ENCODE peak calls at places on chromosomes 12 and 14, in six cellular contexts. One of them, this sample, is unnamed.
A peak's percentile ranks its signal among the peaks of the same experiment; 100 is the strongest.

GRCh38 chr12:25384038-25384953 is 133.6 kb upstream of the KRAS start:
- DNase-seq in stimulated activated CD4-positive, alpha-beta T cell treated with anti-CD3 and anti-CD28 coated beads, Interleukin-1b, Interleukin-23, amount 100 ng/mL, for 1 hour: no peak
- DNase-seq in activated naive CD8-positive, alpha-beta T cell treated with anti-CD3 and anti-CD28 coated beads for 36 hours: no peak
- DNase-seq in right lobe of liver: no peak
- DNase-seq in stimulated activated CD8-positive, alpha-beta memory T cell treated with anti-CD3 and anti-CD28 coated beads, Interleukin-7, amount 100 ng/mL, for 1 hour: no peak
- DNase-seq in endothelial cell: no peak
- DNase-seq in this sample: no peak

GRCh38 chr12:98058838-98059237 is 456.6 kb upstream of the TMPO start:
- DNase-seq in stimulated activated CD4-positive, alpha-beta T cell treated with anti-CD3 and anti-CD28 coated beads, Interleukin-1b, Interleukin-23, amount 100 ng/mL, for 1 hour: no peak
- DNase-seq in activated naive CD8-positive, alpha-beta T cell treated with anti-CD3 and anti-CD28 coated beads for 36 hours: no peak
- DNase-seq in right lobe of liver: no peak
- DNase-seq in stimulated activated CD8-positive, alpha-beta memory T cell treated with anti-CD3 and anti-CD28 coated beads, Interleukin-7, amount 100 ng/mL, for 1 hour: no peak
- DNase-seq in endothelial cell: no peak
- DNase-seq in this sample: no peak

GRCh38 chr14:92005019-92005418 is 34.8 kb downstream of the TRIP11 start:
- DNase-seq in stimulated activated CD4-positive, alpha-beta T cell treated with anti-CD3 and anti-CD28 coated beads, Interleukin-1b, Interleukin-23, amount 100 ng/mL, for 1 hour: no peak
- DNase-seq in activated naive CD8-positive, alpha-beta T cell treated with anti-CD3 and anti-CD28 coated beads for 36 hours: no peak
- DNase-seq in right lobe of liver: no peak
- DNase-seq in stimulated activated CD8-positive, alpha-beta memory T cell treated with anti-CD3 and anti-CD28 coated beads, Interleukin-7, amount 100 ng/mL, for 1 hour: no peak
- DNase-seq in endothelial cell: no peak
- DNase-seq in this sample: no peak

GRCh38 chr12:51869931-51870330 is 18.0 kb upstream of the ANKRD33 start:
- DNase-seq in stimulated activated CD4-positive, alpha-beta T cell treated with anti-CD3 and anti-CD28 coated beads, Interleukin-1b, Interleukin-23, amount 100 ng/mL, for 1 hour: no peak
- DNase-seq in activated naive CD8-positive, alpha-beta T cell treated with anti-CD3 and anti-CD28 coated beads for 36 hours: no peak
- DNase-seq in right lobe of liver: peak; percentile 14
- DNase-seq in stimulated activated CD8-positive, alpha-beta memory T cell treated with anti-CD3 and anti-CD28 coated beads, Interleukin-7, amount 100 ng/mL, for 1 hour: no peak
- DNase-seq in endothelial cell: no peak
- DNase-seq in this sample: no peak

GRCh38 chr12:79053394-79053793 is 188.8 kb downstream of the SYT1 start:
- DNase-seq in stimulated activated CD4-positive, alpha-beta T cell treated with anti-CD3 and anti-CD28 coated beads, Interleukin-1b, Interleukin-23, amount 100 ng/mL, for 1 hour: no peak
- DNase-seq in activated naive CD8-positive, alpha-beta T cell treated with anti-CD3 and anti-CD28 coated beads for 36 hours: no peak
- DNase-seq in right lobe of liver: no peak
- DNase-seq in stimulated activated CD8-positive, alpha-beta memory T cell treated with anti-CD3 and anti-CD28 coated beads, Interleukin-7, amount 100 ng/mL, for 1 hour: no peak
- DNase-seq in endothelial cell: no peak
- DNase-seq in this sample: no peak

GRCh38 chr14:52272375-52272774 is 4.9 kb downstream of the PTGDR start:
- DNase-seq in stimulated activated CD4-positive, alpha-beta T cell treated with anti-CD3 and anti-CD28 coated beads, Interleukin-1b, Interleukin-23, amount 100 ng/mL, for 1 hour: no peak
- DNase-seq in activated naive CD8-positive, alpha-beta T cell treated with anti-CD3 and anti-CD28 coated beads for 36 hours: no peak
- DNase-seq in right lobe of liver: no peak
- DNase-seq in stimulated activated CD8-positive, alpha-beta memory T cell treated with anti-CD3 and anti-CD28 coated beads, Interleukin-7, amount 100 ng/mL, for 1 hour: no peak
- DNase-seq in endothelial cell: peak; percentile 53
- DNase-seq in this sample: no peak

GRCh38 chr12:89401433-89402086 is 49.3 kb upstream of the DUSP6 start:
- DNase-seq in stimulated activated CD4-positive, alpha-beta T cell treated with anti-CD3 and anti-CD28 coated beads, Interleukin-1b, Interleukin-23, amount 100 ng/mL, for 1 hour: no peak
- DNase-seq in activated naive CD8-positive, alpha-beta T cell treated with anti-CD3 and anti-CD28 coated beads for 36 hours: no peak
- DNase-seq in right lobe of liver: no peak
- DNase-seq in stimulated activated CD8-positive, alpha-beta memory T cell treated with anti-CD3 and anti-CD28 coated beads, Interleukin-7, amount 100 ng/mL, for 1 hour: no peak
- DNase-seq in endothelial cell: no peak
- DNase-seq in this sample: no peak

GRCh38 chr12:43797561-43798217 is 8.4 kb downstream of the TWF1 start:
- DNase-seq in stimulated activated CD4-positive, alpha-beta T cell treated with anti-CD3 and anti-CD28 coated beads, Interleukin-1b, Interleukin-23, amount 100 ng/mL, for 1 hour: no peak
- DNase-seq in activated naive CD8-positive, alpha-beta T cell treated with anti-CD3 and anti-CD28 coated beads for 36 hours: no peak
- DNase-seq in right lobe of liver: no peak
- DNase-seq in stimulated activated CD8-positive, alpha-beta memory T cell treated with anti-CD3 and anti-CD28 coated beads, Interleukin-7, amount 100 ng/mL, for 1 hour: no peak
- DNase-seq in endothelial cell: no peak
- DNase-seq in this sample: no peak

GRCh38 chr12:125128806-125129571 is 63.8 kb downstream of the AACS start:
- DNase-seq in stimulated activated CD4-positive, alpha-beta T cell treated with anti-CD3 and anti-CD28 coated beads, Interleukin-1b, Interleukin-23, amount 100 ng/mL, for 1 hour: no peak
- DNase-seq in activated naive CD8-positive, alpha-beta T cell treated with anti-CD3 and anti-CD28 coated beads for 36 hours: no peak
- DNase-seq in right lobe of liver: no peak
- DNase-seq in stimulated activated CD8-positive, alpha-beta memory T cell treated with anti-CD3 and anti-CD28 coated beads, Interleukin-7, amount 100 ng/mL, for 1 hour: no peak
- DNase-seq in endothelial cell: no peak
- DNase-seq in this sample: no peak

GRCh38 chr12:108322998-108323397 is 16.1 kb downstream of the CMKLR1 start:
- DNase-seq in stimulated activated CD4-positive, alpha-beta T cell treated with anti-CD3 and anti-CD28 coated beads, Interleukin-1b, Interleukin-23, amount 100 ng/mL, for 1 hour: no peak
- DNase-seq in activated naive CD8-positive, alpha-beta T cell treated with anti-CD3 and anti-CD28 coated beads for 36 hours: no peak
- DNase-seq in right lobe of liver: no peak
- DNase-seq in stimulated activated CD8-positive, alpha-beta memory T cell treated with anti-CD3 and anti-CD28 coated beads, Interleukin-7, amount 100 ng/mL, for 1 hour: no peak
- DNase-seq in endothelial cell: no peak
- DNase-seq in this sample: no peak

GRCh38 chr12:94145231-94145979 is 3.0 kb upstream of the PLXNC1 start:
- DNase-seq in stimulated activated CD4-positive, alpha-beta T cell treated with anti-CD3 and anti-CD28 coated beads, Interleukin-1b, Interleukin-23, amount 100 ng/mL, for 1 hour: no peak
- DNase-seq in activated naive CD8-positive, alpha-beta T cell treated with anti-CD3 and anti-CD28 coated beads for 36 hours: no peak
- DNase-seq in right lobe of liver: no peak
- DNase-seq in stimulated activated CD8-positive, alpha-beta memory T cell treated with anti-CD3 and anti-CD28 coated beads, Interleukin-7, amount 100 ng/mL, for 1 hour: no peak
- DNase-seq in endothelial cell: no peak
- DNase-seq in this sample: no peak

GRCh38 chr12:90023207-90023870 is 314.7 kb upstream of the ATP2B1 start:
- DNase-seq in stimulated activated CD4-positive, alpha-beta T cell treated with anti-CD3 and anti-CD28 coated beads, Interleukin-1b, Interleukin-23, amount 100 ng/mL, for 1 hour: no peak
- DNase-seq in activated naive CD8-positive, alpha-beta T cell treated with anti-CD3 and anti-CD28 coated beads for 36 hours: no peak
- DNase-seq in right lobe of liver: no peak
- DNase-seq in stimulated activated CD8-positive, alpha-beta memory T cell treated with anti-CD3 and anti-CD28 coated beads, Interleukin-7, amount 100 ng/mL, for 1 hour: no peak
- DNase-seq in endothelial cell: no peak
- DNase-seq in this sample: no peak

GRCh38 chr12:57657744-57658143 is 24.7 kb upstream of the B4GALNT1 start:
- DNase-seq in stimulated activated CD4-positive, alpha-beta T cell treated with anti-CD3 and anti-CD28 coated beads, Interleukin-1b, Interleukin-23, amount 100 ng/mL, for 1 hour: no peak
- DNase-seq in activated naive CD8-positive, alpha-beta T cell treated with anti-CD3 and anti-CD28 coated beads for 36 hours: no peak
- DNase-seq in right lobe of liver: no peak
- DNase-seq in stimulated activated CD8-positive, alpha-beta memory T cell treated with anti-CD3 and anti-CD28 coated beads, Interleukin-7, amount 100 ng/mL, for 1 hour: no peak
- DNase-seq in endothelial cell: no peak
- DNase-seq in this sample: peak; percentile 77

GRCh38 chr14:21248338-21248737 is 20.9 kb downstream of the HNRNPC start:
- DNase-seq in stimulated activated CD4-positive, alpha-beta T cell treated with anti-CD3 and anti-CD28 coated beads, Interleukin-1b, Interleukin-23, amount 100 ng/mL, for 1 hour: no peak
- DNase-seq in activated naive CD8-positive, alpha-beta T cell treated with anti-CD3 and anti-CD28 coated beads for 36 hours: no peak
- DNase-seq in right lobe of liver: no peak
- DNase-seq in stimulated activated CD8-positive, alpha-beta memory T cell treated with anti-CD3 and anti-CD28 coated beads, Interleukin-7, amount 100 ng/mL, for 1 hour: no peak
- DNase-seq in endothelial cell: no peak
- DNase-seq in this sample: no peak

GRCh38 chr12:49304161-49304560 is 9.2 kb downstream of the PRPH start:
- DNase-seq in stimulated activated CD4-positive, alpha-beta T cell treated with anti-CD3 and anti-CD28 coated beads, Interleukin-1b, Interleukin-23, amount 100 ng/mL, for 1 hour: no peak
- DNase-seq in activated naive CD8-positive, alpha-beta T cell treated with anti-CD3 and anti-CD28 coated beads for 36 hours: no peak
- DNase-seq in right lobe of liver: no peak
- DNase-seq in stimulated activated CD8-positive, alpha-beta memory T cell treated with anti-CD3 and anti-CD28 coated beads, Interleukin-7, amount 100 ng/mL, for 1 hour: no peak
- DNase-seq in endothelial cell: no peak
- DNase-seq in this sample: no peak

GRCh38 chr12:104684884-104685283 is 228.1 kb downstream of the CHST11 start:
- DNase-seq in stimulated activated CD4-positive, alpha-beta T cell treated with anti-CD3 and anti-CD28 coated beads, Interleukin-1b, Interleukin-23, amount 100 ng/mL, for 1 hour: no peak
- DNase-seq in activated naive CD8-positive, alpha-beta T cell treated with anti-CD3 and anti-CD28 coated beads for 36 hours: no peak
- DNase-seq in right lobe of liver: no peak
- DNase-seq in stimulated activated CD8-positive, alpha-beta memory T cell treated with anti-CD3 and anti-CD28 coated beads, Interleukin-7, amount 100 ng/mL, for 1 hour: no peak
- DNase-seq in endothelial cell: no peak
- DNase-seq in this sample: no peak

GRCh38 chr12:116046039-116046438 is 231.5 kb downstream of the MED13L start:
- DNase-seq in stimulated activated CD4-positive, alpha-beta T cell treated with anti-CD3 and anti-CD28 coated beads, Interleukin-1b, Interleukin-23, amount 100 ng/mL, for 1 hour: no peak
- DNase-seq in activated naive CD8-positive, alpha-beta T cell treated with anti-CD3 and anti-CD28 coated beads for 36 hours: no peak
- DNase-seq in right lobe of liver: no peak
- DNase-seq in stimulated activated CD8-positive, alpha-beta memory T cell treated with anti-CD3 and anti-CD28 coated beads, Interleukin-7, amount 100 ng/mL, for 1 hour: no peak
- DNase-seq in endothelial cell: no peak
- DNase-seq in this sample: no peak

GRCh38 chr14:38721822-38722431 is 381.1 kb downstream of the SEC23A start:
- DNase-seq in stimulated activated CD4-positive, alpha-beta T cell treated with anti-CD3 and anti-CD28 coated beads, Interleukin-1b, Interleukin-23, amount 100 ng/mL, for 1 hour: no peak
- DNase-seq in activated naive CD8-positive, alpha-beta T cell treated with anti-CD3 and anti-CD28 coated beads for 36 hours: peak; percentile 12
- DNase-seq in right lobe of liver: no peak
- DNase-seq in stimulated activated CD8-positive, alpha-beta memory T cell treated with anti-CD3 and anti-CD28 coated beads, Interleukin-7, amount 100 ng/mL, for 1 hour: no peak
- DNase-seq in endothelial cell: peak; percentile 69
- DNase-seq in this sample: peak; percentile 63

GRCh38 chr14:68884031-68885030 is 91.5 kb upstream of the ZFP36L1 start:
- DNase-seq in stimulated activated CD4-positive, alpha-beta T cell treated with anti-CD3 and anti-CD28 coated beads, Interleukin-1b, Interleukin-23, amount 100 ng/mL, for 1 hour: no peak
- DNase-seq in activated naive CD8-positive, alpha-beta T cell treated with anti-CD3 and anti-CD28 coated beads for 36 hours: no peak
- DNase-seq in right lobe of liver: peak; percentile 85
- DNase-seq in stimulated activated CD8-positive, alpha-beta memory T cell treated with anti-CD3 and anti-CD28 coated beads, Interleukin-7, amount 100 ng/mL, for 1 hour: no peak
- DNase-seq in endothelial cell: no peak
- DNase-seq in this sample: no peak